ENCODE peak calls at places on chromosomes 3 and 15, in four cellular contexts. Y is transverse colon, K is adipocyte, O is body of pancreas. D is an unnamed sample.

GRCh38 chr3:59244343-59244742 is 194.5 kb upstream of the CFAP20DC start:
- DNase-seq in Y (no peak), K (no peak), O (no peak), D (no peak)

GRCh38 chr3:129289201-129289921 is 10.7 kb downstream of the HMCES start:
- DNase-seq in Y (no peak), K (peak; percentile 39), O (no peak), D (no peak)

GRCh38 chr3:55558316-55558715 is 71.2 kb upstream of the WNT5A start:
- DNase-seq in Y (no peak), K (peak; percentile 7), O (no peak), D (no peak)

GRCh38 chr15:74156678-74157411 is 16.7 kb upstream of the ISLR start:
- DNase-seq in Y (no peak), K (peak; percentile 62), O (no peak), D (no peak)

GRCh38 chr15:72865486-72865885 is 81.9 kb upstream of the ADPGK start:
- DNase-seq in Y (no peak), K (no peak), O (no peak), D (no peak)

GRCh38 chr15:74206801-74207281 is 4.3 kb upstream of the STRA6 start:
- DNase-seq in Y (no peak), K (peak; percentile 74), O (no peak), D (no peak)

GRCh38 chr3:16174976-16175901 is 759 bp downstream of the GALNT15 start:
- DNase-seq in Y (no peak), K (no peak), O (no peak), D (no peak)

GRCh38 chr15:66023322-66023972 is 154.2 kb downstream of the RAB11A start:
- DNase-seq in Y (no peak), K (no peak), O (no peak), D (peak; percentile 28)

GRCh38 chr15:33710746-33711145 is 257.6 kb upstream of the CHRM5 start:
- DNase-seq in Y (no peak), K (no peak), O (no peak), D (no peak)

GRCh38 chr15:88454867-88455810 is 12.0 kb downstream of the MRPL46 start:
- DNase-seq in Y (peak; percentile 60), K (peak; percentile 85), O (peak; percentile 75), D (peak; percentile 68)

GRCh38 chr3:32948625-32949445 is 2.6 kb upstream of the CCR4 start:
- DNase-seq in Y (no peak), K (no peak), O (no peak), D (no peak)

GRCh38 chr3:133895208-133896001 is at the start of gene RAB6B:
- DNase-seq in Y (no peak), K (peak; percentile 86), O (peak; percentile 59), D (peak; percentile 95)

GRCh38 chr3:176767385-176767784 is 429.9 kb downstream of the TBL1XR1 start:
- DNase-seq in Y (no peak), K (peak; percentile 70), O (peak; percentile 91), D (no peak)

GRCh38 chr3:49013738-49014660 is 4.4 kb downstream of the DALRD3 start:
- DNase-seq in Y (peak; percentile 66), K (no peak), O (peak; percentile 49), D (peak; percentile 89)

GRCh38 chr3:69865920-69866679 is 126.8 kb downstream of the MITF start:
- DNase-seq in Y (peak; percentile 11), K (no peak), O (peak; percentile 86), D (no peak)

GRCh38 chr15:63200464-63201242 is 11.2 kb downstream of the RAB8B start:
- DNase-seq in Y (no peak), K (no peak), O (no peak), D (no peak)

GRCh38 chr3:71245052-71245488 is 338.5 kb downstream of the FOXP1 start:
- DNase-seq in Y (peak; percentile 24), K (peak; percentile 90), O (no peak), D (peak; percentile 25)

GRCh38 chr15:31357148-31357547 is 30.5 kb downstream of the KLF13 start:
- DNase-seq in Y (no peak), K (no peak), O (no peak), D (no peak)

GRCh38 chr3:192899540-192899982 is 18.1 kb downstream of the MB21D2 start:
- DNase-seq in Y (no peak), K (no peak), O (no peak), D (no peak)

GRCh38 chr3:151169700-151170224 is 33.3 kb downstream of the GPR171 start:
- DNase-seq in Y (peak; percentile 32), K (no peak), O (no peak), D (no peak)

GRCh38 chr3:141308588-141309218 is 59.6 kb upstream of the ZBTB38 start:
- DNase-seq in Y (peak; percentile 39), K (peak; percentile 36), O (peak; percentile 79), D (peak; percentile 87)

GRCh38 chr3:194755689-194756459 is 70.2 kb downstream of the FAM43A start:
- DNase-seq in Y (no peak), K (no peak), O (no peak), D (no peak)

GRCh38 chr3:27535809-27536392 is 51.7 kb upstream of the SLC4A7 start:
- DNase-seq in Y (no peak), K (peak; percentile 64), O (no peak), D (no peak)

GRCh38 chr3:109685084-109686079 is 348.0 kb upstream of the DPPA4 start:
- DNase-seq in Y (peak; percentile 43), K (peak; percentile 98), O (peak; percentile 97), D (no peak)

GRCh38 chr3:115523467-115523866 is 99.8 kb upstream of the GAP43 start:
- DNase-seq in Y (no peak), K (no peak), O (no peak), D (no peak)

GRCh38 chr3:80771085-80771484 is 990.4 kb downstream of the GBE1 start:
- DNase-seq in Y (no peak), K (no peak), O (no peak), D (no peak)

GRCh38 chr3:55484191-55484644 is 2.9 kb downstream of the WNT5A start:
- DNase-seq in Y (no peak), K (peak; percentile 73), O (peak; percentile 49), D (peak; percentile 81)

GRCh38 chr3:20320489-20320888 is 134.5 kb upstream of the SGO1 start:
- DNase-seq in Y (no peak), K (no peak), O (peak; percentile 64), D (no peak)

GRCh38 chr15:78098131-78098755 is 5.9 kb downstream of the SH2D7 start:
- DNase-seq in Y (peak; percentile 5), K (no peak), O (no peak), D (no peak)

GRCh38 chr3:128551872-128552271 is 58.9 kb upstream of the GATA2 start:
- DNase-seq in Y (no peak), K (no peak), O (no peak), D (no peak)

GRCh38 chr15:44435893-44436667 is 8.7 kb downstream of the CTDSPL2 start:
- DNase-seq in Y (no peak), K (no peak), O (no peak), D (no peak)

GRCh38 chr3:35724106-35724505 is 84.8 kb downstream of the ARPP21 start:
- DNase-seq in Y (no peak), K (no peak), O (no peak), D (no peak)

GRCh38 chr15:92365079-92365478 is 28.6 kb upstream of the ST8SIA2 start:
- DNase-seq in Y (peak; percentile 34), K (no peak), O (no peak), D (no peak)

GRCh38 chr3:185654758-185655145 is 68.7 kb downstream of the SENP2 start:
- DNase-seq in Y (no peak), K (no peak), O (no peak), D (no peak)

GRCh38 chr3:45486136-45486535 is 97.8 kb downstream of the LARS2 start:
- DNase-seq in Y (no peak), K (peak; percentile 84), O (no peak), D (no peak)

GRCh38 chr3:110459021-110459420 is 612.6 kb upstream of the NECTIN3 start:
- DNase-seq in Y (no peak), K (peak; percentile 34), O (no peak), D (no peak)

GRCh38 chr3:197029511-197030167 is at the start of gene MELTF:
- DNase-seq in Y (peak; percentile 72), K (peak; percentile 68), O (peak; percentile 65), D (peak; percentile 99)

GRCh38 chr15:66043264-66043663 is 174.0 kb downstream of the RAB11A start:
- DNase-seq in Y (peak; percentile 36), K (no peak), O (peak; percentile 79), D (no peak)

GRCh38 chr3:42265059-42265991 is 660 bp downstream of the CCK start:
- DNase-seq in Y (no peak), K (no peak), O (no peak), D (peak; percentile 44)
- H3K4me3 ChIP-seq in Y (peak overlapping the region; percentile 13), K (no peak overlapping the region), O (no peak overlapping the region), D (no peak overlapping the region)

DNA sequence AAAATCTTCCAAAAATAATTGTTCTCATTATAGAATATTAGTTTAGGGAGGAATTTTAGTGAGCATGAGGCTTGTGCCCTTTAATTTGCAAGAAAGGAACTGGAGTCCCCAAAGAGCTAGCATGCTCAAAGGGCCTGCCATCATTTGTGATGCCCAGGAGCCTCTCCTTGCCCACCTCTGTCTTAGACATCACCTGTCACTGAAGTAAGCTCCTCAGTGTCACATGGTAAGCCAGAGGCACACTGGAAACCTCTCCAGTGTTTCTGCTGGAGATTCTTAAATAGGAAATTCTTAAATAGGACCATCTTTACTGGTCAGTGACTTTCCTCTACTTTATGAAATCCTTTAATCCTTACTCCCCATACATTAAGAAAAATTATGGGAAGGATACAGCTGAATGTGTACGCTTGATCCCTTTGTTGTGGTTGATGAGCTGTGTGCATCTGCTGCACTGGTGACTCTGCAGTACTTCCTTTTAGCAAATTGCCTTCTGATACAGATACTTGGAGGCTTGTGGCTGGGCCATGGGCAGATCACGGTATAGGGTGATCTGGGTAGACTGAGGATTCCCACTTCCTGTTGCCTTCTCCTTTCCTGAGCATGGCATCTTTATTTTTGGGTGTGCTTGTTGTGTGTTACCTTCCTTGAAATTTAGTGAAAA is 197.4 kb downstream of the KLHL25 start:
- DNase-seq in Y (no peak), K (no peak), O (no peak), D (no peak)
- H3K4me3 ChIP-seq in Y (no peak overlapping the region), K (no peak overlapping the region), O (no peak overlapping the region), D (no peak overlapping the region)

DNA sequence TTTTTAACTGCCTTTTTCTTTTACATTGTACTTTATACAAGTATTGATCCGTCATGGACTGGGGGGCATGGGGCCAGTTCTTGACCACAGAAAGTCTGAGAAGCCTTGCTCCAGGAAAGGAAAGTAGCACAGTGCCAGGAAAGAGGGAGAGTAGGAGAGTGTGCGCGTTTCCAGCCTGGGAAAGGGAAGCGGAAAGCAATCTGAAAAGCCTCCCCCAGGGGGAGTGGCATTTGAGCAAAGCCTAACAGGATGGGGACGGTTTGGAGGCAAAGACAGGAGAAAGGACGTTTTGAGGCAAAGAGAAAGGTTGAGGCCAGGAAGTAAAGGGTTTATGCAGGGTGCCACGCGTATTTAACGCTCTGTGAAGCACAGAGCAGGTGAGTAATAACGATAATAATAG is 116.9 kb downstream of the RORA start:
- DNase-seq in Y (no peak), K (no peak), O (no peak), D (peak; percentile 44)
- H3K4me3 ChIP-seq in Y (no peak overlapping the region), K (no peak overlapping the region), O (no peak overlapping the region), D (no peak overlapping the region)

GRCh38 chr15:98725874-98726273 is 77.5 kb downstream of the IGF1R start:
- DNase-seq in Y (peak; percentile 18), K (no peak), O (no peak), D (no peak)

GRCh38 chr15:98728107-98728810 is 79.9 kb downstream of the IGF1R start:
- DNase-seq in Y (no peak), K (no peak), O (no peak), D (no peak)

GRCh38 chr15:98729446-98730042 is 81.2 kb downstream of the IGF1R start:
- DNase-seq in Y (no peak), K (no peak), O (peak; percentile 68), D (no peak)

GRCh38 chr15:98728811-98729160 is 80.4 kb downstream of the IGF1R start:
- DNase-seq in Y (no peak), K (peak; percentile 26), O (no peak), D (no peak)

GRCh38 chr15:98727115-98728040 is 79.0 kb downstream of the IGF1R start:
- DNase-seq in Y (peak; percentile 89), K (peak; percentile 98), O (peak; percentile 94), D (peak; percentile 84)
- H3K4me3 ChIP-seq in Y (no peak overlapping the region), K (peak overlapping the region; percentile 49), O (no peak overlapping the region), D (no peak overlapping the region)

D was measured in H7.